ENCODE peak calls at places on chromosomes 13 and 19, in six cellular contexts. C is Daoy; T is NCI-H2107; F is activated CD4-positive, CD25-positive, alpha-beta regulatory T cell; Z is activated T-cell treated with anti-CD3 and anti-CD28 coated beads for 1 hour; X is cardiac muscle cell. I is an unnamed sample.

GRCh38 chr13:98327326-98328314 is 150.6 kb upstream of the RNF113B start:
- DNase-seq in C (no peak), T (no peak), F (no peak), Z (no peak), X (peak; percentile 62), I (no peak)

GRCh38 chr19:1250374-1251232 is 2.2 kb downstream of the MIDN start:
- DNase-seq in C (peak; percentile 61), T (no peak), F (no peak), Z (peak; percentile 48), X (peak; percentile 88), I (no peak)

GRCh38 chr19:13150919-13151604 is 851 bp downstream of the IER2 start:
- DNase-seq in C (no peak), T (no peak), F (no peak), Z (no peak), X (peak; percentile 23), I (no peak)

GRCh38 chr13:108496364-108497215 is 132.8 kb upstream of the MYO16 start:
- DNase-seq in C (no peak), T (no peak), F (no peak), Z (no peak), X (peak; percentile 23), I (no peak)

GRCh38 chr13:29428310-29428991 is 167.0 kb downstream of the SLC7A1 start:
- DNase-seq in C (peak; percentile 22), T (no peak), F (no peak), Z (no peak), X (peak; percentile 87), I (peak; percentile 58)

GRCh38 chr19:30739394-30739793 is 367.2 kb downstream of the ZNF536 start:
- DNase-seq in C (no peak), T (no peak), F (no peak), Z (no peak), X (no peak), I (no peak)

GRCh38 chr19:44644391-44645016 is 794 bp downstream of the PVR start:
- DNase-seq in C (peak; percentile 65), T (no peak), F (no peak), Z (no peak), X (peak; percentile 23), I (peak; percentile 63)

GRCh38 chr19:50365434-50366306 is at the start of gene NAPSA:
- DNase-seq in C (no peak), T (no peak), F (no peak), Z (no peak), X (no peak), I (no peak)

GRCh38 chr19:17950310-17951150 is 16.4 kb upstream of the KCNN1 start:
- DNase-seq in C (peak; percentile 50), T (no peak), F (no peak), Z (no peak), X (peak; percentile 51), I (no peak)

GRCh38 chr13:74966814-74967213 is 515.2 kb downstream of the TBC1D4 start:
- DNase-seq in C (no peak), T (no peak), F (no peak), Z (no peak), X (peak; percentile 6), I (no peak)

GRCh38 chr19:39401549-39402416 is 4.9 kb upstream of the ZFP36 start:
- DNase-seq in C (peak; percentile 71), T (no peak), F (peak; percentile 53), Z (peak; percentile 70), X (no peak), I (peak; percentile 94)

GRCh38 chr19:52662631-52663030 is 24.5 kb upstream of the ZNF83 start:
- DNase-seq in C (no peak), T (no peak), F (no peak), Z (no peak), X (no peak), I (peak; percentile 88)

GRCh38 chr19:14004619-14005380 is 1.3 kb downstream of the RFX1 start:
- DNase-seq in C (no peak), T (no peak), F (no peak), Z (no peak), X (no peak), I (peak; percentile 19)

GRCh38 chr13:27289016-27289665 is 18.5 kb downstream of the RASL11A start:
- DNase-seq in C (no peak), T (no peak), F (no peak), Z (no peak), X (no peak), I (no peak)

GRCh38 chr19:409006-409514 is at the start of gene C2CD4C:
- DNase-seq in C (no peak), T (no peak), F (no peak), Z (peak; percentile 20), X (peak; percentile 59), I (no peak)

GRCh38 chr13:24540236-24541126 is 27.9 kb upstream of the PARP4 start:
- DNase-seq in C (peak; percentile 23), T (no peak), F (no peak), Z (no peak), X (peak; percentile 4), I (no peak)

GRCh38 chr19:7561229-7561806 is 25.8 kb downstream of the PNPLA6 start:
- DNase-seq in C (no peak), T (no peak), F (no peak), Z (no peak), X (no peak), I (no peak)